ENCODE peak calls at places on chromosomes 7 and 10, in eight cellular contexts. X is WERI-Rb-1, T is B cell, R is GM10248, O is endodermal cell, W is psoas muscle, F is gastrocnemius medialis, Y is astrocyte. U is an unnamed sample.

GRCh38 chr7:156397249-156397648 is 243.3 kb upstream of the RNF32 start:
- DNase-seq in X (no peak), O (no peak), T (no peak), R (no peak), Y (no peak), F (no peak), W (no peak), U (no peak)

GRCh38 chr10:133166828-133167692 is 7.0 kb downstream of the KNDC1 start:
- DNase-seq in W (no peak), F (no peak), O (no peak), R (no peak), T (no peak), Y (no peak), X (no peak), U (peak)

GRCh38 chr10:92697663-92698511 is 8.1 kb downstream of the HHEX start:
- DNase-seq in T (peak), F (no peak), W (no peak), X (no peak), O (no peak), Y (no peak), R (no peak), U (no peak)

GRCh38 chr10:89392974-89393373 is 551 bp downstream of the IFIT1 start:
- DNase-seq in W (no peak), T (no peak), X (no peak), R (no peak), Y (peak), F (peak), O (no peak), U (no peak)

GRCh38 chr10:70672993-70673928 is 955 bp downstream of the ADAMTS14 start:
- DNase-seq in O (no peak), X (no peak), T (no peak), R (no peak), F (no peak), W (peak), Y (peak), U (peak)

GRCh38 chr10:69819713-69820506 is 18.2 kb downstream of the COL13A1 start:
- DNase-seq in Y (peak), R (no peak), W (no peak), O (no peak), X (no peak), T (no peak), F (no peak), U (no peak)

GRCh38 chr10:130047336-130047735 is 63.3 kb downstream of the C10orf143 start:
- DNase-seq in X (no peak), W (no peak), O (no peak), Y (no peak), F (no peak), R (no peak), T (no peak), U (no peak)

GRCh38 chr7:129784783-129785456 is 167.8 kb downstream of the UBE2H start:
- DNase-seq in W (no peak), Y (no peak), X (no peak), O (peak), R (no peak), F (no peak), T (no peak), U (no peak)

GRCh38 chr10:19922236-19922963 is 106.2 kb downstream of the PLXDC2 start:
- DNase-seq in W (no peak), T (no peak), Y (peak), R (no peak), O (no peak), X (no peak), F (peak), U (no peak)

GRCh38 chr10:7319632-7320031 is 91.2 kb downstream of the SFMBT2 start:
- DNase-seq in W (no peak), Y (no peak), O (no peak), X (no peak), R (no peak), T (no peak), F (no peak), U (no peak)

DNA sequence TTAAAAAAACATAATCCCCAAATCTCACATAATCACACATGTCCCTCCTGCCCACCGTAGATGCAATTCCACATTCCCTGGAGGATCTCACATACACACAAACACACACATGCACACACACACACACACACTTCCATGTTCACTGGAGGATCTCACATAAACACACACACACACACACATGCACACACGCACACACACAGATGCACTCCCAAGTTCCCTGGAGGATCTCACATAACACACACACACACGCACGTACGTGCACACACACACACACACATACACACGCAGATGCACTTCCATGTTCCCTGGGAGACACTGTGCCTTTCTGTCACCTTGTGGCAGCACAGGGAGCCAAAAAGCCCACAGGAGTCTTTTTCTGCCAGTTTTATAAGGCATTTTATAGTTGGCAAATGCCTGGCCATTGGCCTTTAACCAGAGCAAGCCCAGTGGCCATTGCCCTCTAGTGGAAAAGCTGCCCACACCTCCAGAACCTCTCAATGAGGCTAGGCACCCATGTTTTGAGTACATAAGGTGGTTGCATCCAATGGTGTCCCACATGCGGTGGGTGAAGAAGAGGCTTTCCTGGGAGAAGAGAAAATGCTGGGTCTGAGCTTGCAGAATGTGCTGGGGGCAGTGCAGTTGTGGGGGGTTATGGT is 115.4 kb upstream of the ACBD5 start:
- DNase-seq in W (no peak), O (peak), F (no peak), X (no peak), R (no peak), Y (no peak), T (no peak), U (no peak)
- TF ChIP-seq CTCF in W (no peak), O (peak), F (no peak), X (peak), R (no peak), Y (no peak), T (no peak), U (no peak)

DNA sequence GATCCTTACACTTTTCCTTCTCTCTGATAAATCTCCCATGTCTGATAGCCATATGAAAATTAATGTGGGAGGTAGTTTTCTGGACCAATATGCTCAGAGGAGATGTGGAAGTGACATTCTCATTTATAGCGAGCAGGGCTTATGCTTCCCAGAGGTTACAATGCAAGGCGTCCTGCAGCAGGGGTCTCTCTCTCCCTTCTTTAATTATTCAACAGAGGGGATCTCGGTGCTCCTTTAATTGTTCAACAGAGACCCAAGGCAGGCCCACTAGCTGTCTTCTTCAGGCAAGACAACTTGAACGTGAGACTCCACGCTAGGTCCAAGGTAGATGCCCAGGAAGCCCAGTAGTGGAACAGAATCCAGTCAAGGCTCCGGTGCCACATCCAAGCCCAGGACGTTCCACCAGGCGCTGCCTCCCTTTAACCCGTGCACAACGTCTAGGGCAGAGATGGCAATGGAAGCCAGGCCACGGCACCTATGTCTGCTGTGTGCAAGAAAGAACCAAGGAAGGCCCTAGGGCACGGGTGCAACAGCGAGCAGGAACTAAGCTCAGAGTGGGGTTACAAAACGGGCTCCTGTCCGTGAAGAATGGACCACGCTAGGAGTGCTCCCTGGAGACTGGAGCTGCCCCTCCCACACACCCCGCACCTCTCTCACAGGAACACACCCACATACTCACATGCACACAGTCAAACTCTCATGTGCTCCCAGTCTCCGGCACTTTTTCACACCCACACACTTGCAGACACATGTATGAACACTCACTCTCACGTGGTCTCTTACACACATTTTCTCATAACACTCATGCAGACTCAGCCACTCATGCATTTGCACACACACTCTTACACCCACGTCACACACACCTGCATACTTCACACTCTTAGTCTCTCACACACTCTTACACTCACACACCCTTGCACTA is 230.4 kb downstream of the TNS3 start:
- DNase-seq in X (no peak), Y (no peak), F (no peak), R (no peak), W (no peak), O (peak), T (no peak), U (no peak)
- TF ChIP-seq CTCF in X (peak), Y (no peak), F (no peak), R (no peak), W (no peak), O (peak), T (no peak), U (no peak)

GRCh38 chr10:30027057-30028005 is 32.1 kb downstream of the JCAD start:
- DNase-seq in W (peak), O (peak), F (peak), R (peak), T (peak), X (no peak), Y (no peak), U (no peak)
- TF ChIP-seq CTCF in W (peak), O (peak), F (no peak), R (peak), T (peak), X (peak), Y (no peak), U (no peak)

DNA sequence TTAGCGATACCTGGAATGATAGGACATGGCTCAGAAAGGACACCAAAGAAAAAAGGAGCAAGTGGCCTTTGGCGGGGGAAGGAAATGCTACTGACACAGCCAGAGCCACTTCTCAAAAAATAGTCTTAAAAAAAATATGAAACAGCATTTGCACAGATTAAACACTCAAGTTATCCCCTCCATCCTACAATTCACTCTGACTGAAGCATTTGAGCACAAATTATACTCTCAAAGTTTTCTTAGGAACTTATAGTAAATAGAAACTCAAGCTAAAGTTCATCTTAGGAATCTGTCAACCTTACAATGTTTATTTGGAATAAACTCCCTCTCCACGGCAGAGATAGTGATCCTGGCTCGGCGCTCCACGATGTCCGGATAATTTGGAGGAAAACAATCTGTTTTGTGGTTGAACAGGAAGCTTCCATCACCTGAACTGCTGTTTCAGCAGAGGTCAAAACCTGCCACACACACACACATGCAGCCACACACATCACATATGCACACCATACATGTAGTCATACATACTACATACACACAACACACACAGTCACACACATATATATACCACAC is 79.8 kb downstream of the C7orf25 start:
- DNase-seq in T (no peak), W (no peak), F (no peak), X (no peak), Y (no peak), O (no peak), R (no peak), U (no peak)
- TF ChIP-seq CTCF in T (no peak), W (no peak), F (no peak), X (no peak), Y (no peak), O (no peak), R (no peak), U (no peak)

DNA sequence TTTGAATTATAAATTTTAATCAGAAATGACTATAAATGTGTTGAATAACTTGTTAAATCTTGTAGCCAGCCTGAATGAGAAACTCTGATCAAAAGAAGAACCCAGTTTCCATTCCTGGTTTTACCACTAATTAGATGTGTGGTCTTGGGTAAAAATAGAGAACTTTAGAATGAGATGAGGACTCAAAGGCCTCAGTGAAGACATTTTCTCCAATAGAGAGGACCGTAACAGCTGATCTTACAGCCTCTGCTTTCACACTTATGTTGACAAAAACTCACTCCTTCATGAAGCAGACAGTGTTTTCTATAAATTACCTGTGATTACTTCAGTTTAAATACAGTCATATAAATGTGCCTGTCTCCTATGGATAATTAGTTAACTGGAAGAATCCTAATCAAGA is 200.1 kb upstream of the MEOX2 start:
- DNase-seq in Y (no peak), F (no peak), W (no peak), O (no peak), X (no peak), R (no peak), T (no peak), U (no peak)
- TF ChIP-seq CTCF in Y (no peak), F (no peak), W (no peak), O (no peak), X (no peak), R (no peak), T (no peak), U (no peak)

GRCh38 chr10:88226027-88226690 is 357.0 kb downstream of the RNLS start:
- DNase-seq in O (no peak), T (no peak), Y (no peak), X (no peak), R (no peak), F (no peak), W (no peak), U (no peak)

GRCh38 chr10:88227342-88228018 is 355.6 kb downstream of the RNLS start:
- DNase-seq in O (no peak), Y (peak), X (no peak), F (peak), R (no peak), T (no peak), W (peak), U (no peak)

GRCh38 chr10:88228130-88228529 is 355.0 kb downstream of the RNLS start:
- DNase-seq in F (no peak), T (no peak), R (no peak), O (no peak), Y (no peak), W (no peak), X (no peak), U (no peak)

GRCh38 chr10:88230251-88230650 is 352.9 kb downstream of the RNLS start:
- DNase-seq in Y (no peak), O (peak), X (no peak), W (no peak), T (no peak), R (no peak), F (no peak), U (no peak)

GRCh38 chr10:88226891-88227290 is 356.2 kb downstream of the RNLS start:
- DNase-seq in F (no peak), Y (no peak), R (no peak), T (no peak), O (no peak), X (no peak), W (no peak), U (no peak)
- TF ChIP-seq CTCF in F (no peak), Y (no peak), R (no peak), T (no peak), O (no peak), X (no peak), W (no peak), U (no peak)

GRCh38 chr7:99036531-99037175 is 107.3 kb downstream of the SMURF1 start:
- DNase-seq in W (peak), O (peak), R (no peak), X (peak), F (peak), T (no peak), Y (peak), U (peak)
- TF ChIP-seq CTCF in W (peak), O (peak), R (no peak), X (peak), F (no peak), T (no peak), Y (peak), U (peak)

GRCh38 chr10:103855424-103855823 is at the start of gene SH3PXD2A:
- DNase-seq in F (no peak), X (peak), Y (no peak), W (peak), O (peak), T (peak), R (no peak), U (peak)
- TF ChIP-seq CTCF in F (no peak), X (no peak), Y (no peak), W (no peak), O (no peak), T (no peak), R (no peak), U (no peak)

GRCh38 chr10:122114156-122114747 is 125.3 kb downstream of the TACC2 start:
- DNase-seq in O (no peak), W (no peak), Y (no peak), X (no peak), T (no peak), R (no peak), F (peak), U (peak)

GRCh38 chr10:122112021-122112616 is 123.2 kb downstream of the TACC2 start:
- DNase-seq in R (no peak), W (no peak), Y (no peak), F (no peak), T (no peak), O (no peak), X (no peak), U (no peak)

GRCh38 chr10:122115874-122116273 is 126.9 kb downstream of the TACC2 start:
- DNase-seq in W (no peak), R (no peak), F (no peak), X (no peak), T (no peak), O (no peak), Y (no peak), U (no peak)

GRCh38 chr10:122112625-122113160 is 123.7 kb downstream of the TACC2 start:
- DNase-seq in F (peak), W (peak), X (peak), O (peak), R (peak), Y (peak), T (no peak), U (peak)

DNA sequence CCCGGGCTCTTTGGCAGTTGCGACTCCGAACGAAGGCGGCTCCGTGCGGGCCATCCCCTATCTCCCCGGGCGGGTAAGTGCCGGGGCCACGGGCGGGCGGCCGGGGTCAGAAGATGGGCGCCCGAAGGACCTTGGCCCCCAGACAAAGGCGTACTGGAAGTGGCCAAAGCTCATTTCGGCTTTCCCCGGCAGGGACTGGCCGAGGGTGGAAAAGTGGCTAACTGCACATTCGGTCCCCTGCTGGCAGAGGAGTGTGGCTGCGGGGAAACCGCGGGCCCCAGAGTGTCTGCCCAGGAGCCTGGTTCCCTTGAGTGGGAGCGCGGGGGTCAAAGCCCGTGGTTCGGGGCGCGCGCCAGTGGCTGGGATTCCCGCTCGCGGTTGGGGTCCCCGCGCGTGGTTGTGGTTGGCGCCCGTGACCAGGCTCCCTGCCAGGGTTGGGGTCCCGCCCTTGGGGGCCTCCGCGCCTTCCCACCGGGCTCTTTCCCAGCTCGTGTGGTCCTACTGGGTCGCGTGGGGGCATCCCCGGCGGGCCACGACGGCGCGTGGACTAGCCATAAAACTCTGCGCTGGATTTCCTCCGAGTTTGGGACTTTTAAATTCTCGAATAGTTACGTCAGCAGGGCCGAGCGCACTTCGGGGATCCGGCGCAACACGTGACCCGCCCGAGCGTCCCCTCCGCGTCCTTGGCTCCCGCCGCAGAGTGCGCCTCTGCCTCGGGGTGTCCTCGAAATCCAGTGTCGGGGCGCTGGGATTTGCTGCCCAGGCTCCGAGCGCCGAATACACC is 124.4 kb downstream of the TACC2 start:
- DNase-seq in T (no peak), Y (peak), R (peak), O (peak), F (peak), W (peak), X (peak), U (peak)
- TF ChIP-seq CTCF in T (no peak), Y (peak), R (no peak), O (peak), F (peak), W (peak), X (peak), U (peak)

DNA sequence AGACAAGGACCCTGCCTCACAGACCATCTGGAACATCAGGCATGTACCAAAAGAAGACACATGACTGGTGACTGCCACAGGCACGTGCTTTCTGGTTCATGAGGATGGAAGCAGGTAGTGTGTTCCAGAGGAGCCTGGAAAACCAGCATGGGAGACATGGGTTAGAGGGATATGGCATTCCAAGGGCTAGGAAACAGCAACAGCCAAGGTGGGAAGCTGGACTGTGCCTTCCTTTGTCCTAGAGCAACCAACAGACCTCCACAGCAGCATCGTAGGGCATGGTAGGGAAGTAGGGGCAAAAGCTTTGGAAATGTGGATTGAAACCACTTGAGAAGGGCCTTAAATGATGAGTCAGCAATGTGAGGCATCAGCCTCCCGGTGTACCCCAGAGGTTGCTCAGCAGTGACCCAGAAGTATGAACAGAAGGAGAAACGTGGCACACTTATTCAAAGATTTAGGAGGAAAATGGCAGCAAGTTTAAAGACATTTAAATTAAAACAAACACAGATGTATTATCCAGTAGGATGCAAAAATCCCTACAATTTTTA is 51.0 kb downstream of the PRLHR start:
- DNase-seq in F (no peak), T (no peak), O (no peak), X (no peak), W (no peak), Y (no peak), R (no peak), U (no peak)
- TF ChIP-seq CTCF in F (no peak), T (peak), O (no peak), X (no peak), W (no peak), Y (no peak), R (no peak), U (peak)